ENCODE peak calls at places on chromosomes 1 and 21, in eight cellular contexts. S is NCI-H345, N is NCI-H446, Q is cardiac fibroblast, J is pancreas, T is upper lobe of left lung, Z is NCI-H146, O is activated T-helper 1 cell treated with Interleukin-2 at 50 U/mL for 16 hours. D is an unnamed sample.
A peak's percentile ranks its signal among the peaks of the same experiment; 100 is the strongest.

GRCh38 chr1:156180471-156180870 is 13.4 kb upstream of the SLC25A44 start:
- DNase-seq in S (no peak), N (no peak), Q (no peak), J (no peak), T (no peak), Z (no peak), O (no peak), D (no peak)

GRCh38 chr1:151611288-151611790 is 511 bp upstream of the SNX27 start:
- DNase-seq in S (no peak), N (no peak), Q (peak; percentile 84), J (peak; percentile 17), T (no peak), Z (peak; percentile 22), O (no peak), D (no peak)

GRCh38 chr1:40774266-40774998 is 9.2 kb upstream of the KCNQ4 start:
- DNase-seq in S (peak; percentile 29), N (no peak), Q (peak; percentile 41), J (peak; percentile 48), T (no peak), Z (peak; percentile 14), O (peak; percentile 37), D (peak; percentile 48)

GRCh38 chr1:183582021-183582746 is 8.1 kb downstream of the NCF2 start:
- DNase-seq in S (no peak), N (no peak), Q (no peak), J (no peak), T (peak; percentile 51), Z (no peak), O (no peak), D (no peak)

GRCh38 chr1:67601955-67602354 is 83.0 kb upstream of the GADD45A start:
- DNase-seq in S (no peak), N (no peak), Q (no peak), J (no peak), T (no peak), Z (no peak), O (no peak), D (no peak)

GRCh38 chr1:31937300-31938183 is 626 bp downstream of the PTP4A2 start:
- DNase-seq in S (peak; percentile 53), N (peak; percentile 30), Q (peak; percentile 60), J (peak; percentile 82), T (peak; percentile 96), Z (peak; percentile 41), O (peak; percentile 72), D (peak; percentile 79)

GRCh38 chr1:183191833-183192232 is 5.8 kb downstream of the LAMC2 start:
- DNase-seq in S (no peak), N (peak; percentile 19), Q (peak; percentile 97), J (no peak), T (no peak), Z (no peak), O (no peak), D (no peak)

GRCh38 chr21:42151148-42152074 is 67.5 kb upstream of the ABCG1 start:
- DNase-seq in S (no peak), N (no peak), Q (no peak), J (no peak), T (no peak), Z (no peak), O (no peak), D (no peak)

GRCh38 chr1:7149080-7149838 is 364.0 kb downstream of the CAMTA1 start:
- DNase-seq in S (no peak), N (no peak), Q (no peak), J (peak; percentile 60), T (peak; percentile 87), Z (peak; percentile 2), O (no peak), D (no peak)

GRCh38 chr21:44365251-44365966 is 12.0 kb downstream of the TRPM2 start:
- DNase-seq in S (no peak), N (no peak), Q (no peak), J (no peak), T (peak; percentile 43), Z (no peak), O (no peak), D (no peak)

GRCh38 chr1:184296466-184297243 is 90.2 kb upstream of the C1orf21 start:
- DNase-seq in S (no peak), N (peak; percentile 98), Q (peak; percentile 86), J (peak; percentile 89), T (no peak), Z (no peak), O (no peak), D (no peak)

GRCh38 chr1:194004146-194004545 is 817.7 kb upstream of the B3GALT2 start:
- DNase-seq in S (peak; percentile 59), N (no peak), Q (no peak), J (no peak), T (no peak), Z (peak; percentile 42), O (no peak), D (no peak)

GRCh38 chr1:8474369-8474768 is 156.5 kb downstream of the SLC45A1 start:
- DNase-seq in S (no peak), N (no peak), Q (no peak), J (no peak), T (no peak), Z (no peak), O (no peak), D (no peak)

GRCh38 chr1:218467101-218467728 is 122.1 kb downstream of the TGFB2 start:
- DNase-seq in S (no peak), N (no peak), Q (peak; percentile 66), J (no peak), T (no peak), Z (no peak), O (no peak), D (no peak)

GRCh38 chr1:227757781-227758180 is 22.5 kb downstream of the SNAP47 start:
- DNase-seq in S (no peak), N (no peak), Q (no peak), J (no peak), T (no peak), Z (no peak), O (no peak), D (no peak)

GRCh38 chr1:27726173-27726793 is 522 bp downstream of the FAM76A start:
- DNase-seq in S (peak; percentile 66), N (peak; percentile 28), Q (peak; percentile 40), J (peak; percentile 60), T (no peak), Z (peak; percentile 52), O (peak; percentile 15), D (no peak)

GRCh38 chr1:243287652-243288051 is 31.8 kb downstream of the SDCCAG8 start:
- DNase-seq in S (no peak), N (no peak), Q (peak; percentile 96), J (no peak), T (no peak), Z (no peak), O (no peak), D (no peak)

GRCh38 chr1:31788825-31789256 is 24.7 kb upstream of the ADGRB2 start:
- DNase-seq in S (peak; percentile 48), N (peak; percentile 69), Q (peak; percentile 79), J (no peak), T (no peak), Z (no peak), O (no peak), D (peak; percentile 21)

GRCh38 chr1:151062738-151063371 is 2.7 kb downstream of the MLLT11 start:
- DNase-seq in S (no peak), N (no peak), Q (peak; percentile 94), J (no peak), T (no peak), Z (no peak), O (no peak), D (no peak)

GRCh38 chr1:167805041-167805556 is 83.3 kb downstream of the MPZL1 start:
- DNase-seq in S (no peak), N (no peak), Q (no peak), J (no peak), T (no peak), Z (no peak), O (no peak), D (no peak)

GRCh38 chr1:41538741-41539415 is 54.4 kb upstream of the EDN2 start:
- DNase-seq in S (no peak), N (no peak), Q (no peak), J (peak; percentile 8), T (no peak), Z (no peak), O (no peak), D (no peak)

GRCh38 chr1:6241107-6241886 is 2.7 kb upstream of the HES3 start:
- DNase-seq in S (no peak), N (no peak), Q (no peak), J (no peak), T (no peak), Z (no peak), O (no peak), D (no peak)

GRCh38 chr1:16244650-16245285 is 7.8 kb upstream of the CPLANE2 start:
- DNase-seq in S (no peak), N (no peak), Q (no peak), J (no peak), T (no peak), Z (no peak), O (no peak), D (no peak)

GRCh38 chr1:185808675-185809074 is 74.5 kb downstream of the HMCN1 start:
- DNase-seq in S (no peak), N (no peak), Q (no peak), J (no peak), T (no peak), Z (no peak), O (no peak), D (no peak)

GRCh38 chr21:34190576-34191301 is 117.4 kb downstream of the MRPS6 start:
- DNase-seq in S (no peak), N (peak; percentile 48), Q (no peak), J (no peak), T (no peak), Z (no peak), O (no peak), D (no peak)

GRCh38 chr1:7388141-7388487 is 383.0 kb upstream of the VAMP3 start:
- DNase-seq in S (no peak), N (no peak), Q (no peak), J (peak; percentile 4), T (peak; percentile 62), Z (no peak), O (no peak), D (no peak)

GRCh38 chr1:159663547-159663946 is 50.8 kb downstream of the CRP start:
- DNase-seq in S (no peak), N (no peak), Q (no peak), J (no peak), T (no peak), Z (no peak), O (no peak), D (no peak)

GRCh38 chr1:119053917-119054316 is 65.8 kb upstream of the TBX15 start:
- DNase-seq in S (no peak), N (no peak), Q (no peak), J (no peak), T (no peak), Z (no peak), O (no peak), D (no peak)

GRCh38 chr1:151009206-151009587 is 948 bp downstream of the PRUNE1 start:
- DNase-seq in S (no peak), N (no peak), Q (peak; percentile 35), J (no peak), T (no peak), Z (no peak), O (no peak), D (no peak)

D was measured in T-helper 17 cell.